ENCODE peak calls at places on chromosome X, in six cellular contexts. One of them, this sample, is unnamed.
A peak's percentile ranks its signal among the peaks of the same experiment; 100 is the strongest.

GRCh38 chrX:8743126-8743732 is 11.3 kb upstream of the ANOS1 start:
- DNase-seq in GM23248: peak; percentile 46
- DNase-seq in tibial artery: peak; percentile 42
- DNase-seq in body of pancreas: peak; percentile 45
- DNase-seq in mesenchymal stem cell: peak; percentile 32
- DNase-seq in kidney: no peak
- DNase-seq in this sample: peak; percentile 51

GRCh38 chrX:45714864-45715263 is 514.2 kb upstream of the DIPK2B start:
- DNase-seq in GM23248: peak; percentile 79
- DNase-seq in tibial artery: peak; percentile 19
- DNase-seq in body of pancreas: peak; percentile 7
- DNase-seq in mesenchymal stem cell: peak; percentile 79
- DNase-seq in kidney: no peak
- DNase-seq in this sample: no peak

GRCh38 chrX:154097003-154097596 is 417 bp downstream of the MECP2 start:
- DNase-seq in GM23248: peak; percentile 72
- DNase-seq in tibial artery: peak; percentile 65
- DNase-seq in body of pancreas: peak; percentile 63
- DNase-seq in mesenchymal stem cell: peak; percentile 77
- DNase-seq in kidney: peak; percentile 90
- DNase-seq in this sample: peak; percentile 72

GRCh38 chrX:118066867-118067515 is 49.6 kb downstream of the KLHL13 start:
- DNase-seq in GM23248: no peak
- DNase-seq in tibial artery: no peak
- DNase-seq in body of pancreas: no peak
- DNase-seq in mesenchymal stem cell: no peak
- DNase-seq in kidney: no peak
- DNase-seq in this sample: no peak

GRCh38 chrX:151712253-151712652 is 3.6 kb upstream of the FATE1 start:
- DNase-seq in GM23248: no peak
- DNase-seq in tibial artery: no peak
- DNase-seq in body of pancreas: no peak
- DNase-seq in mesenchymal stem cell: no peak
- DNase-seq in kidney: no peak
- DNase-seq in this sample: no peak

GRCh38 chrX:149825424-149825823 is 43.7 kb downstream of the MAGEA9 start:
- DNase-seq in GM23248: peak; percentile 12
- DNase-seq in tibial artery: no peak
- DNase-seq in body of pancreas: peak; percentile 7
- DNase-seq in mesenchymal stem cell: peak; percentile 4
- DNase-seq in kidney: no peak
- DNase-seq in this sample: no peak

GRCh38 chrX:11053351-11053750 is 57.8 kb upstream of the HCCS start:
- DNase-seq in GM23248: no peak
- DNase-seq in tibial artery: no peak
- DNase-seq in body of pancreas: no peak
- DNase-seq in mesenchymal stem cell: no peak
- DNase-seq in kidney: no peak
- DNase-seq in this sample: no peak

GRCh38 chrX:83510466-83511181 is 2.5 kb downstream of the POU3F4 start:
- DNase-seq in GM23248: no peak
- DNase-seq in tibial artery: no peak
- DNase-seq in body of pancreas: no peak
- DNase-seq in mesenchymal stem cell: no peak
- DNase-seq in kidney: peak; percentile 41
- DNase-seq in this sample: no peak

GRCh38 chrX:1932231-1932630 is 317.4 kb downstream of the ASMT start:
- DNase-seq in GM23248: peak; percentile 26
- DNase-seq in tibial artery: no peak
- DNase-seq in body of pancreas: no peak
- DNase-seq in mesenchymal stem cell: peak; percentile 87
- DNase-seq in kidney: no peak
- DNase-seq in this sample: no peak

DNA sequence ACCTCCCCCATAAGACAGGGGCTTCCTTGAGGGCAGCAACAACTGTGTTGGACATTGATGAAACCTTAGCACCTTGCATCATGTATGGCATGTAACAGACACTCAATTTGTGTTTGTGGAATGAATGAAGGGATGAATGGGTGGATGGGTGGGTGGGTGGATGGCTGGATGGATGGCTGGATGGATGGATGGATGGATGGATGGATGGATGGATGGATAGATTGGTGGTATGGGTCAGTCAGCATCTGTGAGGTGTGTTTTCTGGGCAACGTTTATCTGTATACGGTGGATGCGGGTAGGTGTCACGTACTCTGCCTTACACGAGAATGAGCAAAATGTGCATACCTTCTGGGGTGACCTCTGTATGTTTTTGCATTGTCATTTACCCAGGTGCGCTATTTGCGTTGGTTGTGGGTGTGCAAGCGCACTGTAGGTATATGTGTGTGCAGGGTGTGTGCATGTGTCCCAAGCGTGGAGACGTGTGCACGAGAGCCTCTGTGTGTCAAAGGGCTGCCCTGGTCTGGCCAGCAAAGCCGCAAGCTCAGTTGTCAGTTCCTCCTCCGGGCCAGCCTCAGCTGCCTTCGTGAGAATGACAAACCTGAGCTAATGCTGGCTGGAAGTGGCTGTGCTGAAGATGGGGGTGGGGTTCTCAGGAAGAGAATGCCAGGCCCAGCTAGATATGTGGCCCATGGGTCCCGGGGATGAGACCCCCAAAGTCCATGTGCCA is 26.5 kb downstream of the ELF4 start:
- DNase-seq in GM23248: no peak
- DNase-seq in tibial artery: no peak
- DNase-seq in body of pancreas: peak; percentile 22
- DNase-seq in mesenchymal stem cell: no peak
- DNase-seq in kidney: no peak
- DNase-seq in this sample: no peak
- H3K4me3 ChIP-seq in GM23248: no peak overlapping the region
- H3K4me3 ChIP-seq in tibial artery: no peak overlapping the region
- H3K4me3 ChIP-seq in body of pancreas: no peak overlapping the region
- H3K4me3 ChIP-seq in mesenchymal stem cell: no peak overlapping the region
- H3K4me3 ChIP-seq in kidney: no peak overlapping the region
- H3K4me3 ChIP-seq in this sample: peak overlapping the region; percentile 29

DNA sequence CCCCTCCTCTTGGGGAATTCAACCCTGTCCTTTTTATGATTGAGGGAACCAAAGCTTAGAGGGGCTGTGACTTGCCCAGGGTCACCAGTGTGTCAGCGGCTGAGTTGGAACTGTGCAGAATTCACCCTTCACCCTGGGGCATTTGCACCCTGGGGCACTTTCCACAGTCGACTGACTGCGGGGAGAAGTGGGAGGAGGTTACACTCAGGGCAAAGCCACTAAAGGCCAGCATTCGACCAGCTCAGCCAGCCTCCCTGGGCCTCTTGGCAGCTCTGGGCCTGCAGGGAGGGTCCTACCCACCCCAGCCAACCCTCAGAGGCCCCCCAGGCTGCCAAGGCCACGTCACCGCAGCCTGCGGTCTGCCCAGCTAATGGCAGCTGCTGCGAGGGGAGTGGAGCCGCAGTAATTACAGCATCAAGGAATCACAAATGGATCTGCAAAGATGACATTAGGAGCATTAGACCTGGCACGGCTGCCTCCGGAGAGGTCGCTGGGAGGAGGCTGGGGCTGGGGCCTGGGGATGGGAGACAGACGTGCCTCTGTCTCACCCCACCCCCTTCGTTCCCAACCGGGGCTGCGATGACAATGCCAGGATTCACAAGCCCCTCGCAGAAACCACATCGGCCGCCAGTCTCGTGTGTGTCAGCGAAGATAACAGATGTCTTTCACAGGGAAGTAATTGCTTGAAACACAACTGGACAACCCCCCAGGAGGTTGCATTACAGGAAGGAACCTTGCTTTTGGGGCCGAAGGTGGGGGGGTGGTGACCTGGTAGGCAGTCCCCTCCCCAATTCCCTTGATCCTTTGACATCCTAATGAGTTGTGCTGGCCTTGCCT is 367.7 kb downstream of the BCOR start:
- DNase-seq in GM23248: peak; percentile 27
- DNase-seq in tibial artery: no peak
- DNase-seq in body of pancreas: no peak
- DNase-seq in mesenchymal stem cell: peak; percentile 37
- DNase-seq in kidney: no peak
- DNase-seq in this sample: no peak
- H3K4me1 ChIP-seq in GM23248: peaks cover 26% of the 10 kb centered on the region
- H3K4me1 ChIP-seq in tibial artery: peaks cover 53% of the 10 kb centered on the region
- H3K4me1 ChIP-seq in body of pancreas: peaks cover 41% of the 10 kb centered on the region
- H3K4me1 ChIP-seq in mesenchymal stem cell: peaks cover 22% of the 10 kb centered on the region
- H3K4me1 ChIP-seq in kidney: peaks cover 12% of the 10 kb centered on the region
- H3K4me1 ChIP-seq in this sample: peaks cover 8% of the 10 kb centered on the region

DNA sequence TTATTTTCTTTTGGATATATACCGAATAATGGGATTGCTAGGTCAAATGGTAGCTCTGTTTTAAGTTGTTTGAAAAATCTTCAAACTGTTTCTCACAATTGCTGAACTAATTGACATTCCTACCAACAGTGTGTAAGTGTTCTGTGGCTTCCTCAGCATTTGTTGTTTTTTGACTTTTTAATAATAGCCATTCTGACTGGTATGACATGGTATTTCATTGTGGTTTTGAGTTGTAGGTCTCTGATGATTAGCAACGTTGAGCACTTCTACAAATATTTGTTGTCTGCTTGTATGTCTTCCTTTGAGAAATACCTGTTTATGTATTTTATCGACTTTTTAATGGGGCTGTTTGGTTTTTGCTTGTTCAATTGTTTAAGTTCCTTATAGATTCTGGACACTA is 680.1 kb upstream of the GRIA3 start:
- DNase-seq in GM23248: peak; percentile 25
- DNase-seq in tibial artery: no peak
- DNase-seq in body of pancreas: no peak
- DNase-seq in mesenchymal stem cell: no peak
- DNase-seq in kidney: no peak
- DNase-seq in this sample: no peak
- H3K36me3 ChIP-seq in GM23248: no peaks in the 10 kb centered on the region
- H3K36me3 ChIP-seq in tibial artery: no peaks in the 10 kb centered on the region
- H3K36me3 ChIP-seq in body of pancreas: no peaks in the 10 kb centered on the region
- H3K36me3 ChIP-seq in mesenchymal stem cell: no peaks in the 10 kb centered on the region
- H3K36me3 ChIP-seq in kidney: no peaks in the 10 kb centered on the region
- H3K36me3 ChIP-seq in this sample: no peaks in the 10 kb centered on the region

GRCh38 chrX:12950851-12951589 is 23.9 kb upstream of the TMSB4X start:
- DNase-seq in GM23248: peak; percentile 3
- DNase-seq in tibial artery: no peak
- DNase-seq in body of pancreas: no peak
- DNase-seq in mesenchymal stem cell: no peak
- DNase-seq in kidney: no peak
- DNase-seq in this sample: peak; percentile 77
- H3K4me3 ChIP-seq in GM23248: no peak overlapping the region
- H3K4me3 ChIP-seq in tibial artery: no peak overlapping the region
- H3K4me3 ChIP-seq in body of pancreas: no peak overlapping the region
- H3K4me3 ChIP-seq in mesenchymal stem cell: no peak overlapping the region
- H3K4me3 ChIP-seq in kidney: no peak overlapping the region
- H3K4me3 ChIP-seq in this sample: peak overlapping the region; percentile 79

DNA sequence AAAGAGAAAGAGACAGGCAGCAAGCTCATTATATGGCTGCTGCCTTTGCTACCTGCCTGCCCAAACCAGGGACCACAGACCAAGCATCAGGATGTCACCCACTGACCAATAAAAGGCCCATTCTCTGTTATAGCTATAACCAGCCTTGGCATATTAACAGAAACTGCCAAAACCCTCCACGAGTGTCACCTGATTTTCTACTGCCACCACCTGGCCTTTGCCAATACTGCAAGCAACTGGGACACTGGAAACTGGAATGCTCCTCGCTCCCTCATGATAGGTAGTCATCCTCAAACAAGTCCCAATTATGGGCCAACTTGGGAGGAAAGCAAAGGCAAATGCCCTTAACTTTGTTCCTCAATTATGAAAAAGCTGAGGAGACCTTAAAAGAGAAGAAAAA is 76.0 kb downstream of the SPIN4 start:
- DNase-seq in GM23248: peak; percentile 52
- DNase-seq in tibial artery: no peak
- DNase-seq in body of pancreas: peak; percentile 6
- DNase-seq in mesenchymal stem cell: peak; percentile 0
- DNase-seq in kidney: no peak
- DNase-seq in this sample: no peak
- H3K4me1 ChIP-seq in GM23248: no peaks in the 10 kb centered on the region
- H3K4me1 ChIP-seq in tibial artery: no peaks in the 10 kb centered on the region
- H3K4me1 ChIP-seq in body of pancreas: no peaks in the 10 kb centered on the region
- H3K4me1 ChIP-seq in mesenchymal stem cell: no peaks in the 10 kb centered on the region
- H3K4me1 ChIP-seq in kidney: no peaks in the 10 kb centered on the region
- H3K4me1 ChIP-seq in this sample: no peaks in the 10 kb centered on the region

GRCh38 chrX:40663880-40664630 is 16.7 kb upstream of the CXorf38 start:
- DNase-seq in GM23248: peak; percentile 52
- DNase-seq in tibial artery: no peak
- DNase-seq in body of pancreas: no peak
- DNase-seq in mesenchymal stem cell: peak; percentile 29
- DNase-seq in kidney: no peak
- DNase-seq in this sample: no peak
- H3K36me3 ChIP-seq in GM23248: no peaks in the 10 kb centered on the region
- H3K36me3 ChIP-seq in tibial artery: no peaks in the 10 kb centered on the region
- H3K36me3 ChIP-seq in body of pancreas: no peaks in the 10 kb centered on the region
- H3K36me3 ChIP-seq in mesenchymal stem cell: peaks cover 15% of the 10 kb centered on the region
- H3K36me3 ChIP-seq in kidney: no peaks in the 10 kb centered on the region
- H3K36me3 ChIP-seq in this sample: peaks cover 18% of the 10 kb centered on the region

GRCh38 chrX:47361538-47362511 is 8.6 kb upstream of the ZNF157 start:
- DNase-seq in GM23248: peak; percentile 85
- DNase-seq in tibial artery: peak; percentile 76
- DNase-seq in body of pancreas: peak; percentile 84
- DNase-seq in mesenchymal stem cell: peak; percentile 99
- DNase-seq in kidney: peak; percentile 89
- DNase-seq in this sample: peak; percentile 38
- H3K4me3 ChIP-seq in GM23248: peak overlapping the region; percentile 71
- H3K4me3 ChIP-seq in tibial artery: peak overlapping the region; percentile 43
- H3K4me3 ChIP-seq in body of pancreas: no peak overlapping the region
- H3K4me3 ChIP-seq in mesenchymal stem cell: no peak overlapping the region
- H3K4me3 ChIP-seq in kidney: peak overlapping the region; percentile 67
- H3K4me3 ChIP-seq in this sample: no peak overlapping the region

This sample was measured in CD4-positive, alpha-beta memory T cell.